ENCODE peak calls at places on chromosome 20, in four cellular contexts. One of them, this sample, is unnamed.

GRCh38 chr20:57707849-57708693 is 1.7 kb downstream of the PMEPA1 start:
- DNase-seq in tibial nerve: no peak
- DNase-seq in stomach: peak; percentile 40
- DNase-seq in esophagus squamous epithelium: no peak
- DNase-seq in this sample: no peak

GRCh38 chr20:57473246-57474042 is 51.5 kb downstream of the CTCFL start:
- DNase-seq in tibial nerve: no peak
- DNase-seq in stomach: no peak
- DNase-seq in esophagus squamous epithelium: no peak
- DNase-seq in this sample: no peak

GRCh38 chr20:38018385-38018784 is 14.9 kb downstream of the TTI1 start:
- DNase-seq in esophagus squamous epithelium: no peak
- DNase-seq in tibial nerve: no peak
- DNase-seq in stomach: no peak
- DNase-seq in this sample: no peak

GRCh38 chr20:853406-853996 is 20.0 kb downstream of the FAM110A start:
- DNase-seq in stomach: no peak
- DNase-seq in tibial nerve: no peak
- DNase-seq in esophagus squamous epithelium: no peak
- DNase-seq in this sample: no peak

GRCh38 chr20:41671143-41671542 is 53.0 kb upstream of the CHD6 start:
- DNase-seq in esophagus squamous epithelium: no peak
- DNase-seq in tibial nerve: no peak
- DNase-seq in stomach: no peak
- DNase-seq in this sample: no peak

GRCh38 chr20:37349517-37350491 is 3.9 kb downstream of the SRC start:
- DNase-seq in tibial nerve: no peak
- DNase-seq in stomach: peak; percentile 77
- DNase-seq in esophagus squamous epithelium: no peak
- DNase-seq in this sample: no peak

GRCh38 chr20:41862023-41862422 is 243.8 kb upstream of the CHD6 start:
- DNase-seq in esophagus squamous epithelium: no peak
- DNase-seq in stomach: no peak
- DNase-seq in tibial nerve: no peak
- DNase-seq in this sample: no peak

GRCh38 chr20:21693322-21693721 is 12.1 kb upstream of the PAX1 start:
- DNase-seq in stomach: no peak
- DNase-seq in esophagus squamous epithelium: no peak
- DNase-seq in tibial nerve: no peak
- DNase-seq in this sample: no peak

GRCh38 chr20:11210611-11211010 is 536.8 kb upstream of the JAG1 start:
- DNase-seq in esophagus squamous epithelium: no peak
- DNase-seq in tibial nerve: no peak
- DNase-seq in stomach: no peak
- DNase-seq in this sample: no peak

GRCh38 chr20:20360464-20360863 is 7.4 kb upstream of the INSM1 start:
- DNase-seq in stomach: peak; percentile 45
- DNase-seq in esophagus squamous epithelium: no peak
- DNase-seq in tibial nerve: no peak
- DNase-seq in this sample: no peak

DNA sequence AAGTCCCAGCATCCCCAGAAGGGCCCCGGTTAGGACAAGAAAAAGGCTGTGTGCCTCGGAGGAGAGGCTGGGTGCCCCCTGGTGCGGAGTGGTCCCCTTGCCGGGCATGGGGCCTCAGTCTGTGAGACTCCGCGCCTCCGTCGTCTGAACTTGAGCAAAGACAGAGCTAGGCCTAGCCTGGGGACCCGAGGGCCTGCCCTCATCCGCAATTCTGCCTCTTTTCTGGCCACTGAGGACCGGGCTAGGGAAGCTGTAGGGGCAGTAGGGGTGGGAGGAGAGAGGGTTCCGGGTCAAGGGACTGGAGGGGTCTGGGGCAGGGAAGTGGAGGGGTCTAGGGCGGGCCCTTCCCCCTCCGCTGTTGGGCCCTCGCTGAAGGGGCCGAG is 550 bp upstream of the HSPA12B start:
- DNase-seq in esophagus squamous epithelium: no peak
- DNase-seq in stomach: no peak
- DNase-seq in tibial nerve: no peak
- DNase-seq in this sample: no peak
- TF ChIP-seq CTCF in esophagus squamous epithelium: no peak
- TF ChIP-seq CTCF in stomach: no peak
- TF ChIP-seq CTCF in tibial nerve: no peak
- TF ChIP-seq CTCF in this sample: no peak

GRCh38 chr20:45341579-45341938 is 6.7 kb downstream of the SDC4 start:
- DNase-seq in stomach: no peak
- DNase-seq in tibial nerve: no peak
- DNase-seq in esophagus squamous epithelium: no peak
- DNase-seq in this sample: no peak
- H3K4me1 ChIP-seq in stomach: peaks cover 100% of the 10 kb centered on the region
- H3K4me1 ChIP-seq in tibial nerve: peaks cover 100% of the 10 kb centered on the region
- H3K4me1 ChIP-seq in esophagus squamous epithelium: peaks cover 97% of the 10 kb centered on the region
- H3K4me1 ChIP-seq in this sample: peaks cover 14% of the 10 kb centered on the region

DNA sequence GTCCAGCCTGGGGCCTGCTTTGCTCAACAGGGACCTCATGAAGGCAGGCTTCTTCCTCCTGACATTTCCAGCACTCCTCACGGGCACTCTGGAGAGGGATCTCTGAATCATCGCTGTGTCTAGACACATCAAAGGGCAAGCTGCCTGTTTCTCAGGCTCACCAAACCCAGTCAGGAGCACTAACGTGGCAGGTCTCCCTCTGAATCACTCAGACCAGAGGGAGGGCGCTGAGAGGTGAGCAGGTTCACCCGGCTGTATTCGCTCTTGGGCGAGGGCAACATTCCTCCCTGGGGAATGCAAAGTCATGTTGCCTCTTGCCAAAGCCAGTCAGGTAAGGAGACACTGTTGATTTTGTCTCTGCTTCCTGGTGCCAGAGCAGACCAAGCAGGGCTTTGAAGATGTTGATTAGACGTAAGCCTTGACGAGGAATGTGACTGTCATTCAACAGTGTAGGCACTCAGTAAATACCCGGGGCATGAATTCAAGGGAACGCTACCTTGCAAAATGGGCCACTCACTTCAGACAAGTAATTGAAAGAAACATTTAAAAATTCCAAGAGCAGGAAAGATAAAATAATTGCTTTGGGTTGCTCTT is 50.1 kb downstream of the CYP24A1 start:
- DNase-seq in stomach: peak; percentile 84
- DNase-seq in esophagus squamous epithelium: no peak
- DNase-seq in tibial nerve: no peak
- DNase-seq in this sample: peak; percentile 56
- TF ChIP-seq POLR2A in stomach: no peak
- TF ChIP-seq POLR2A in esophagus squamous epithelium: no peak
- TF ChIP-seq POLR2A in tibial nerve: no peak
- TF ChIP-seq POLR2A in this sample: no peak

DNA sequence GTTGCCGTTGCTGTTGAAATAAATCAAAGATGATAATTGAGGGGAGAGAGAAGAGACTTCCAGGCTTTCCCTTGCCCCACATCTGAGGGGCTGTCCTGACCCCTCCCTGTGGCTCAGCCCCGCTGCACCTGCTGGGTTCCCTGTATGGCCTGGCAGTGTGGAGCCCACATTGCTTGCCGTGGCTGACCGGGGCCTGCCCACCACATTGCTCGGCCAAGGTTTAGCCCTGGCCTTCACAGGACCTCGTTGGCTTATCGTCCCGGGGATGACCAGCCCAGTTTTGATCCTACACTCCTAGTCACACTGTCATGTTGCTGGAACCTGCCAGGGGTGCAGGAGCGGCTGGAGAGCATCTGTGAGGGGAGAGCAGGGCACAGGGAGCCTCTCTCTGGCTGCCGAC is 102.4 kb downstream of the CDH4 start:
- DNase-seq in stomach: no peak
- DNase-seq in tibial nerve: no peak
- DNase-seq in esophagus squamous epithelium: no peak
- DNase-seq in this sample: no peak
- TF ChIP-seq CTCF in stomach: no peak
- TF ChIP-seq CTCF in tibial nerve: no peak
- TF ChIP-seq CTCF in esophagus squamous epithelium: no peak
- TF ChIP-seq CTCF in this sample: no peak

DNA sequence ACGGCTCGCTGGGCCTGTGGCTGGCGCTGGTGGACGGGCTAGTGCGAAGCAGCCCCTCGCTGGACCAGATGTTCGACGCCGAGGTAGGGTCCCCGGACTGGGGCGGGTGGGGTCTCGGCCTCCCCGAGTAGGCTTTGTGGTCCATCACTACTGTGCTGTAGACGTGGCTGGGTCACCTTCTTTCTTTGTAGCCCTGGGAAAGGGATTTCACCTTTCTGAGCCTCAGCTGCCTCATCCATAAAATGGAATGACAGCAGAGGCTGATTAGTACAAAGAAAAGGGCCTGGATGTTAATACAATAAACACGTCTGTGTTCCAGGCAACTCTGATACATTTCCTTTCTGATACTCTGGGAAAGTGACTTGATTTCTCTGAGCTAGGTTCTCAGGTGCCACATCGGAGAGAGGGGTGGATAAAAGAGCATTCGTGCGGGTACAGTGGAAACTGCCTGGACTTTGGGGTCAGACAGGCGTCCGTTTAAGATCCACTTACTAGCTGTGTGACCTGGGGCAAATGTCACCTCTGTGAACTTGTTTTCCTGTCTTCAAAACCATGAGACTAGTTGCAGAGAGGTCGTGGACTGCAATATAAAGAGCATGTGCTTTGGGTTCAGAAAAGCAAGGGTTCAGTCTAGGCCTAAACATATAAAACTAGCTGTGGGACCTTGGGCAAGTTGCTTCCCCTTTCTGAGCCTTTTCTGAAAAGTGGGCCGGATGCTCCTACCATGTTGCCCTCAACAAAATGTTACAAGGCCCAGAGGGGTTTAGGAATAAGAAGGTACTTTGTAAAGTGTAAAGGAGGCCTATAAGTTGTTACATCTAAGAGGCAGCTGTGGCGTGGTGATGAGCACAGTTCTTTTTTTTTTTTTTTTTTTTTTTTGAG is 896 bp downstream of the SYS1 start:
- DNase-seq in esophagus squamous epithelium: no peak
- DNase-seq in tibial nerve: no peak
- DNase-seq in stomach: no peak
- DNase-seq in this sample: no peak
- H3K4me1 ChIP-seq in esophagus squamous epithelium: peaks cover 24% of the 10 kb centered on the region
- H3K4me1 ChIP-seq in tibial nerve: peaks cover 62% of the 10 kb centered on the region
- H3K4me1 ChIP-seq in stomach: peaks cover 73% of the 10 kb centered on the region
- H3K4me1 ChIP-seq in this sample: peaks cover 3% of the 10 kb centered on the region

GRCh38 chr20:49405062-49405683 is 77.3 kb downstream of the KCNB1 start:
- DNase-seq in stomach: no peak
- DNase-seq in esophagus squamous epithelium: no peak
- DNase-seq in tibial nerve: no peak
- DNase-seq in this sample: no peak
- TF ChIP-seq POLR2A in stomach: no peak
- TF ChIP-seq POLR2A in esophagus squamous epithelium: no peak
- TF ChIP-seq POLR2A in tibial nerve: no peak
- TF ChIP-seq POLR2A in this sample: no peak

GRCh38 chr20:34337544-34337943 is 25.5 kb upstream of the ITCH start:
- DNase-seq in esophagus squamous epithelium: no peak
- DNase-seq in stomach: no peak
- DNase-seq in tibial nerve: no peak
- DNase-seq in this sample: no peak

GRCh38 chr20:34333786-34334185 is 29.3 kb upstream of the ITCH start:
- DNase-seq in stomach: no peak
- DNase-seq in tibial nerve: no peak
- DNase-seq in esophagus squamous epithelium: no peak
- DNase-seq in this sample: no peak

GRCh38 chr20:34331838-34332237 is 28.7 kb upstream of the AHCY start:
- DNase-seq in tibial nerve: no peak
- DNase-seq in stomach: no peak
- DNase-seq in esophagus squamous epithelium: no peak
- DNase-seq in this sample: no peak

GRCh38 chr20:34332262-34332920 is 29.2 kb upstream of the AHCY start:
- DNase-seq in stomach: no peak
- DNase-seq in tibial nerve: no peak
- DNase-seq in esophagus squamous epithelium: no peak
- DNase-seq in this sample: no peak

DNA sequence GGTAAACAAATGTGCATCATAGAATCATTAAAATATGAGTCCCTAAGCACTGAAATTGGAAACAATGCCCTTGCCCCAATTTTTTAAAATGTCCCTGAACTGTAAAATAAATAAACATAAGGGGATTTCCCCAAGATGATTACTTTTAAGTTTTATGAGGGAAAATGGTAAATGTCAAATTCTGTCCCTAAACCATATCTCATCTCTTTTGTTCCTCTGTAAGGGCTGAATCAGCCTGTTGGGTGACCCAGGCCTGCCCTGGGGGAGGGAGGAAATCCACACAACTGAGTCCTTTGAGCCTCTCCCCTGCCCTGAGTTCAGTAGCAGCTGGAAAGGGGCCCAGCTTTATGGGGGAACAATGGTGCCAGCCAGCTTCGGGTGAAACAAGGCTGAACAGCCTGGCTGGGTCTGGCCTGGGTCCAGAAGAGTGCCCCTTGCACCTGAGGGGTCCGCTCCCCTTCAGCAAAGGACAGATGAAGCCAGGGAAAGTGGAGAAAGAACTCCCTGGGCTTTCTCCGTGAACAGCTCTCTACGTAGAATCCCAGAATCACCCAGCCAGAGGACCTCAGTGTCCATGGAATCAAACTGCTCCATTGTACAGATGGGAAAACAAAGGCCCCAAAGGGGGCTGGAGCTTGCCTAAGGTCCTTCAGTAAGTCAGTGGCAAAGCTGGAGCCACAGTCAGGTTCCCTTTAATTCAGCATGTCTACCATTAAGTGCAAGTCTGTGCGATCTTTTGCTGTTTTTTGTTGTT is 28.2 kb upstream of the ITCH start:
- DNase-seq in stomach: no peak
- DNase-seq in esophagus squamous epithelium: no peak
- DNase-seq in tibial nerve: peak; percentile 22
- DNase-seq in this sample: no peak
- TF ChIP-seq CTCF in stomach: no peak
- TF ChIP-seq CTCF in esophagus squamous epithelium: no peak
- TF ChIP-seq CTCF in tibial nerve: no peak
- TF ChIP-seq CTCF in this sample: no peak

GRCh38 chr20:62962891-62963613 is 10.5 kb downstream of the SLC17A9 start:
- DNase-seq in stomach: no peak
- DNase-seq in esophagus squamous epithelium: no peak
- DNase-seq in tibial nerve: no peak
- DNase-seq in this sample: no peak
- H3K4me1 ChIP-seq in stomach: no peaks in the 10 kb centered on the region
- H3K4me1 ChIP-seq in esophagus squamous epithelium: no peaks in the 10 kb centered on the region
- H3K4me1 ChIP-seq in tibial nerve: no peaks in the 10 kb centered on the region
- H3K4me1 ChIP-seq in this sample: no peaks in the 10 kb centered on the region

This sample was measured in uterus.